ENCODE peak calls at places on chromosomes 4 and X, in five cellular contexts. Y is EH; L is naive thymus-derived CD4-positive, alpha-beta T cell; E is GM04504; U is RPMI8226. C is an unnamed sample.

GRCh38 chrX:15854080-15854655 is 445 bp downstream of the AP1S2 start:
- DNase-seq in L (peak), Y (peak), U (peak), E (peak), C (no peak)

GRCh38 chr4:169627307-169627706 is 6.9 kb downstream of the CLCN3 start:
- DNase-seq in L (no peak), Y (no peak), E (no peak), U (no peak), C (no peak)

GRCh38 chrX:103629295-103630170 is 758 bp downstream of the TCEAL1 start:
- DNase-seq in U (no peak), E (peak), Y (peak), L (no peak), C (peak)

GRCh38 chr4:10462876-10463275 is 5.7 kb upstream of the ZNF518B start:
- DNase-seq in Y (no peak), U (no peak), L (no peak), E (no peak), C (no peak)

GRCh38 chrX:22534643-22535042 is 261.9 kb downstream of the CBLL2 start:
- DNase-seq in L (no peak), U (no peak), E (peak), Y (peak), C (peak)

GRCh38 chrX:66751136-66751782 is 112.4 kb upstream of the EDA2R start:
- DNase-seq in L (no peak), Y (peak), E (no peak), U (no peak), C (no peak)

GRCh38 chr4:117164338-117164737 is 79.0 kb upstream of the TRAM1L1 start:
- DNase-seq in L (no peak), Y (no peak), E (no peak), U (peak), C (no peak)

GRCh38 chr4:169345207-169345788 is 74.5 kb upstream of the SH3RF1 start:
- DNase-seq in L (no peak), Y (peak), E (peak), U (no peak), C (no peak)

GRCh38 chr4:17230727-17231126 is 281.2 kb downstream of the QDPR start:
- DNase-seq in E (no peak), L (no peak), Y (peak), U (no peak), C (no peak)

GRCh38 chrX:9494806-9495205 is 29.9 kb downstream of the TBL1X start:
- DNase-seq in U (no peak), E (peak), Y (peak), L (no peak), C (no peak)

GRCh38 chrX:134603806-134604700 is 54.2 kb downstream of the PLAC1 start:
- DNase-seq in Y (peak), E (peak), L (no peak), U (no peak), C (peak)

GRCh38 chr4:39529534-39529933 is 2.3 kb upstream of the UGDH start:
- DNase-seq in U (no peak), Y (no peak), E (no peak), L (no peak), C (no peak)

GRCh38 chr4:84681488-84682274 is 98.8 kb downstream of the CDS1 start:
- DNase-seq in Y (peak), E (peak), U (peak), L (no peak), C (peak)